ENCODE peak calls at places on chromosome 10, in four cellular contexts. One of them, this sample, is unnamed.

GRCh38 chr10:33939892-33940291 is 605.4 kb upstream of the NRP1 start:
- DNase-seq in fibroblast of lung: no peak
- DNase-seq in NB4: no peak
- DNase-seq in heart left ventricle: no peak
- DNase-seq in this sample: no peak

GRCh38 chr10:31940839-31941653 is 12.4 kb upstream of the ARHGAP12 start:
- DNase-seq in heart left ventricle: no peak
- DNase-seq in fibroblast of lung: peak
- DNase-seq in NB4: peak
- DNase-seq in this sample: peak

GRCh38 chr10:6473430-6473829 is 106.6 kb downstream of the PRKCQ start:
- DNase-seq in heart left ventricle: no peak
- DNase-seq in fibroblast of lung: no peak
- DNase-seq in NB4: peak
- DNase-seq in this sample: no peak

GRCh38 chr10:75596930-75597629 is 165.7 kb downstream of the LRMDA start:
- DNase-seq in heart left ventricle: no peak
- DNase-seq in fibroblast of lung: no peak
- DNase-seq in NB4: no peak
- DNase-seq in this sample: no peak

GRCh38 chr10:84427903-84428650 is 99.7 kb downstream of the CCSER2 start:
- DNase-seq in NB4: no peak
- DNase-seq in fibroblast of lung: peak
- DNase-seq in heart left ventricle: no peak
- DNase-seq in this sample: no peak

GRCh38 chr10:5047912-5048628 is 44.4 kb upstream of the AKR1C2 start:
- DNase-seq in heart left ventricle: no peak
- DNase-seq in NB4: no peak
- DNase-seq in fibroblast of lung: no peak
- DNase-seq in this sample: no peak

GRCh38 chr10:2476236-2476814 is 591.0 kb upstream of the PFKP start:
- DNase-seq in fibroblast of lung: peak
- DNase-seq in NB4: no peak
- DNase-seq in heart left ventricle: no peak
- DNase-seq in this sample: no peak

GRCh38 chr10:33617381-33617780 is 282.9 kb upstream of the NRP1 start:
- DNase-seq in NB4: no peak
- DNase-seq in heart left ventricle: no peak
- DNase-seq in fibroblast of lung: no peak
- DNase-seq in this sample: no peak

GRCh38 chr10:110725809-110726641 is 81.9 kb downstream of the RBM20 start:
- DNase-seq in NB4: peak
- DNase-seq in heart left ventricle: no peak
- DNase-seq in fibroblast of lung: peak
- DNase-seq in this sample: no peak

GRCh38 chr10:127254276-127254675 is 57.9 kb upstream of the INSYN2A start:
- DNase-seq in NB4: peak
- DNase-seq in heart left ventricle: no peak
- DNase-seq in fibroblast of lung: no peak
- DNase-seq in this sample: no peak

GRCh38 chr10:110460111-110460809 is 37.4 kb upstream of the DUSP5 start:
- DNase-seq in NB4: peak
- DNase-seq in fibroblast of lung: peak
- DNase-seq in heart left ventricle: peak
- DNase-seq in this sample: no peak

GRCh38 chr10:103281753-103282152 is 4.8 kb downstream of the INA start:
- DNase-seq in NB4: peak
- DNase-seq in heart left ventricle: no peak
- DNase-seq in fibroblast of lung: no peak
- DNase-seq in this sample: no peak

GRCh38 chr10:99711129-99711719 is 20.7 kb downstream of the COX15 start:
- DNase-seq in NB4: peak
- DNase-seq in fibroblast of lung: peak
- DNase-seq in heart left ventricle: no peak
- DNase-seq in this sample: peak

GRCh38 chr10:338176-339037 is 203.2 kb downstream of the ZMYND11 start:
- DNase-seq in NB4: no peak
- DNase-seq in heart left ventricle: no peak
- DNase-seq in fibroblast of lung: peak
- DNase-seq in this sample: no peak

GRCh38 chr10:50343702-50344331 is 92.5 kb upstream of the ASAH2 start:
- DNase-seq in fibroblast of lung: no peak
- DNase-seq in NB4: no peak
- DNase-seq in heart left ventricle: no peak
- DNase-seq in this sample: no peak

GRCh38 chr10:1434912-1435692 is 302.2 kb downstream of the ADARB2 start:
- DNase-seq in heart left ventricle: no peak
- DNase-seq in NB4: no peak
- DNase-seq in fibroblast of lung: no peak
- DNase-seq in this sample: no peak

DNA sequence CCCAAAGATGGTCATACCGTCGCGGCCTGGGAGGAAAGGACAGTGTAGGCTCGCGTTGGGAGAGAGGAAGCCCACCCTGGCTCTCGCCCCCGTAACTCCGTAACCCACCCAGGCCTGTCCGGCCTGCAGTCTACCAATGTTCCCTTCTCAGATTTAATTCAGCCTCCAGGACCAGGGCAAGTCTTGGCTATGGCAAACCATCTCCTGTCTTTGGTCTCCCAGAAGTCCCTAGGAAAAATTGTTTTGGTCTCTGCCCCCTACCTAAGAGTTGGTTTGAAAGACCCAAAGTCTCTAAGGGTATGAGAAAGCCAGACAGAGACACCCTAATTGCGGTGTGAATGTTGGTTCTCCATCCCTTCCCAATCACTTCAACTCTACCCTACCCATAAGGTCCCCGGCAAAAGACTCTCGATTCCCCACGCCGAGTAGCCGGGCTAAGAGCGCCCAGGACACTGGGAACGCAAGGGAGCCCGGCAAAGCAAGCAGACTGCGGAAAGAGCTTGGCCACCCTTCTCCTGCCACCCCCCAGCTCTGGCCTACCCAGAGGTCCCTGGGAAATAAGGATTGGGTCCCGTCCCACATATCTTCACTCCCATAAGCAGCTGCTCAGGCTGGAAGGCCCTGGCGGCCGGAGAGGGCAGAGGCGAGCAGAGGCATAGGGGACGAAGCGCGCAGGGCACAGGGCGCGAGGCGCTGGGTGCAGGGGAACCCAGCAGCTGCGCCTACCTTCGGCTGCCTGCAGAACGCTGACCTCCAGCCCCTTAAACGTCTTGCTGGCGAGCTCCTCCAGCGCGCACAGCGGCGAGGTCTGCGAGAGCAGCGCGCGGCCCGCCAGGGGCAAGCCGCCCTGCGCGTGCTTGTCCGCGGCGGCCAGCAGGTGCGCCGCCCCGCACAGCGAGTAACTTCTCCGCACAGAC is 1.2 kb downstream of the LBX1 start:
- DNase-seq in fibroblast of lung: no peak
- DNase-seq in heart left ventricle: no peak
- DNase-seq in NB4: no peak
- DNase-seq in this sample: no peak
- TF ChIP-seq CTCF in fibroblast of lung: no peak
- TF ChIP-seq CTCF in heart left ventricle: no peak
- TF ChIP-seq CTCF in NB4: no peak
- TF ChIP-seq CTCF in this sample: no peak

GRCh38 chr10:69807122-69807521 is 5.4 kb downstream of the COL13A1 start:
- DNase-seq in NB4: no peak
- DNase-seq in fibroblast of lung: peak
- DNase-seq in heart left ventricle: no peak
- DNase-seq in this sample: peak
- H3K4me3 ChIP-seq in NB4: no peak
- H3K4me3 ChIP-seq in fibroblast of lung: no peak
- H3K4me3 ChIP-seq in heart left ventricle: no peak
- H3K4me3 ChIP-seq in this sample: no peak

DNA sequence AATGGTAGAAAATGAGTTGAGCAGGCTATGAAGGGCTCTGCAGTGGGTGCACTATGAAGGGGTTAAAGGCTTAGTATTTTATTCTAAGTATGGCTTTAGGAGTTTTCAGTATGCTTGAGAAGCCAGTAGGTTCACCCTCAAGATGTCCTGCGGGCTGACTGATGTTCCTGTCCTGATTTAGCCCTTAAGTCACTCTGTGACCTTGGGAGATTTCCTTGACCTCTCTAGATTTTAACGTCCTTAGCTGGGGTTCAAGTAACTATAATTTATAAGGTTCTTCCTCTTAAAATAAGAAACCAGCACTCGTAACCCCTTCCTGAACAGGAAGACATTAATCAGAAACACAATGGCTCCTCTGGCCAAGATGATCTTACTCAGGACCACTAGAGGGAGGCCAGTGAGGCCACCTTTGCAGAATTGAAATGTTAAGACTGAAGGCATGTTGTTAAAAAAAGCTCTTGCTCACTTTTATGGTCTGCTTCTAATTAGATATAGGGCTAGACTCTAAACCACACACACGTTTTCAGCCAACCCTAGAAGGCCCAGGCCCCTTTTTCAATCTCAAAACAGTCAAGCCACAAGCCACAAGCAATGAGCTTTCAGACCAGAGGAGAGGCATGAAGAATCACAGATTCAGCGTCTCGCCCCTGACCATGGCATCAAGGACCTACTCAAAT is 42.0 kb downstream of the CDK1 start:
- DNase-seq in heart left ventricle: no peak
- DNase-seq in NB4: peak
- DNase-seq in fibroblast of lung: peak
- DNase-seq in this sample: peak
- TF ChIP-seq CTCF in heart left ventricle: peak
- TF ChIP-seq CTCF in NB4: no peak
- TF ChIP-seq CTCF in fibroblast of lung: peak
- TF ChIP-seq CTCF in this sample: peak

DNA sequence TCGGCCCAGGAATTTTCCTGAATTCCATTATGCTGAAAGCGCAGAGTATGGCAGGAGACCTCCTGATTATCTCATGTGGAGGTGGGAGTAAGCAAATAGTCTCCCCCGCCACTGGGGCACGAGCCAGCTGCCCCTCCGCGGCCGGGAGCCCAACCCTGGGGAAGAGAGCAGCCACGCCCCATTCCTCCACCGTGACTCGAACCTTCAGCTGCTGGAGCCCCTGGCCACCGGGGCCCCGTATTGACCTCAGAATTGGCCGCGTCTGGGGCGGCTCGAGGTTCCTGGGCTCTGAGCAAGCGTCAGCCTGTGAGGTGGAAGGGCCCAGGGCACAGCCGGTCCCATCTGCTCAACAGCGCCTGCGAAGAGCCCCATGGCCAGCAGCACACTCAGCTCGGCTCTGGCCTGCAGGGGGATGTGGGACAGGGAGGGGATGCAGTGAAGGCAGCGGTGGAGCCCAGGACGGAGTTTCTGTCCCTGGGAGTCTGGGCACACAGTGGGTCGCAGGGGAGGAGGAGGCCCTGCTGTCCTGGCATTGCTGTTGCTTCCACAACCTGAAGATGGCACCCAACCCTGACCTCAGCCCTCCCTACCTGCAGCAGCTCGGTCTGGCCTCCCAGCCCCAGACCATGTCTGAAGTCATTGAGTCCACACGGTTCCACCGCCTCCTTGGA is 97.8 kb downstream of the CHST15 start:
- DNase-seq in NB4: peak
- DNase-seq in heart left ventricle: no peak
- DNase-seq in fibroblast of lung: peak
- DNase-seq in this sample: peak
- H3K4me3 ChIP-seq in NB4: no peak
- H3K4me3 ChIP-seq in heart left ventricle: no peak
- H3K4me3 ChIP-seq in fibroblast of lung: peak
- H3K4me3 ChIP-seq in this sample: no peak